ENCODE peak calls at places on chromosome X, in six cellular contexts. W, D, K, X, V and L are unnamed samples. For H3K27me3, the result is how much of the 10 kb centered on the place peaks cover.

GRCh38 chrX:11666180-11666579 is 460 bp upstream of the ARHGAP6 start:
- DNase-seq in W (peak), D (no peak), K (peak), X (peak), V (no peak), L (peak)

GRCh38 chrX:136268051-136269048 is 17.1 kb upstream of the MAP7D3 start:
- DNase-seq in W (peak), D (no peak), K (peak), X (peak), V (peak), L (peak)

GRCh38 chrX:97637289-97637688 is 753.6 kb downstream of the RPA4 start:
- DNase-seq in W (no peak), D (no peak), K (no peak), X (no peak), V (no peak), L (no peak)

GRCh38 chrX:47242321-47242720 is 9.5 kb downstream of the USP11 start:
- DNase-seq in W (no peak), D (no peak), K (no peak), X (no peak), V (no peak), L (no peak)

GRCh38 chrX:154378059-154378798 is 866 bp upstream of the EMD start:
- DNase-seq in W (peak), D (no peak), K (no peak), X (peak), V (no peak), L (no peak)

GRCh38 chrX:54358424-54359211 is 772 bp upstream of the WNK3 start:
- DNase-seq in W (peak), D (peak), K (peak), X (peak), V (no peak), L (peak)

GRCh38 chrX:21725498-21725897 is 32.4 kb downstream of the SMPX start:
- DNase-seq in W (no peak), D (peak), K (peak), X (no peak), V (peak), L (peak)

GRCh38 chrX:130060122-130061069 is 49.9 kb downstream of the ELF4 start:
- DNase-seq in W (peak), D (peak), K (peak), X (peak), V (peak), L (peak)

GRCh38 chrX:150202641-150203248 is 160.4 kb upstream of the MAMLD1 start:
- DNase-seq in W (peak), D (peak), K (no peak), X (no peak), V (no peak), L (peak)

GRCh38 chrX:70525733-70526132 is 81.1 kb downstream of the DLG3 start:
- DNase-seq in W (no peak), D (no peak), K (no peak), X (no peak), V (no peak), L (no peak)

GRCh38 chrX:106780664-106781377 is 21.7 kb upstream of the TBC1D8B start:
- DNase-seq in W (no peak), D (no peak), K (peak), X (no peak), V (no peak), L (no peak)

GRCh38 chrX:131572372-131573014 is 28.6 kb downstream of the OR13H1 start:
- DNase-seq in W (no peak), D (no peak), K (no peak), X (no peak), V (peak), L (peak)

GRCh38 chrX:129701624-129702069 is 37.1 kb upstream of the XPNPEP2 start:
- DNase-seq in W (no peak), D (no peak), K (no peak), X (no peak), V (no peak), L (peak)

GRCh38 chrX:358651-359143 is 28.0 kb downstream of the PPP2R3B start:
- DNase-seq in W (no peak), D (no peak), K (no peak), X (no peak), V (no peak), L (no peak)

GRCh38 chrX:125444659-125445058 is 125.0 kb downstream of the TEX13C start:
- DNase-seq in W (no peak), D (no peak), K (no peak), X (peak), V (no peak), L (no peak)

GRCh38 chrX:23844502-23845138 is 61.6 kb downstream of the SAT1 start:
- DNase-seq in W (no peak), D (no peak), K (no peak), X (no peak), V (no peak), L (peak)

GRCh38 chrX:1306909-1307625 is 29.5 kb upstream of the IL3RA start:
- DNase-seq in W (no peak), D (no peak), K (peak), X (no peak), V (no peak), L (no peak)

GRCh38 chrX:47578692-47579091 is 3.5 kb upstream of the TIMP1 start:
- DNase-seq in W (no peak), D (no peak), K (no peak), X (no peak), V (no peak), L (no peak)

GRCh38 chrX:96372313-96373046 is 312.2 kb upstream of the DIAPH2 start:
- DNase-seq in W (peak), D (peak), K (peak), X (peak), V (peak), L (peak)

GRCh38 chrX:31371956-31372355 is 300.1 kb upstream of the FTHL17 start:
- DNase-seq in W (no peak), D (no peak), K (no peak), X (no peak), V (no peak), L (no peak)

GRCh38 chrX:129780441-129781105 is 824 bp downstream of the SASH3 start:
- DNase-seq in W (no peak), D (no peak), K (no peak), X (no peak), V (no peak), L (no peak)

GRCh38 chrX:24204331-24204730 is 54.8 kb downstream of the ZFX start:
- DNase-seq in W (peak), D (peak), K (no peak), X (no peak), V (no peak), L (peak)

GRCh38 chrX:46941341-46941740 is 29.1 kb downstream of the JADE3 start:
- DNase-seq in W (no peak), D (no peak), K (no peak), X (no peak), V (no peak), L (peak)

GRCh38 chrX:7085879-7086278 is 61.6 kb upstream of the STS start:
- DNase-seq in W (no peak), D (no peak), K (no peak), X (no peak), V (no peak), L (no peak)

GRCh38 chrX:110167952-110168451 is 149.9 kb downstream of the AMMECR1 start:
- DNase-seq in W (peak), D (peak), K (peak), X (peak), V (no peak), L (peak)

GRCh38 chrX:129650183-129650689 is 4.5 kb downstream of the APLN start:
- DNase-seq in W (no peak), D (no peak), K (no peak), X (no peak), V (no peak), L (no peak)

GRCh38 chrX:12443534-12444098 is 305.3 kb downstream of the FRMPD4 start:
- DNase-seq in W (no peak), D (no peak), K (no peak), X (no peak), V (no peak), L (no peak)

GRCh38 chrX:96438803-96439202 is 245.8 kb upstream of the DIAPH2 start:
- DNase-seq in W (peak), D (no peak), K (no peak), X (no peak), V (no peak), L (no peak)

GRCh38 chrX:727738-728621 is 97.4 kb downstream of the SHOX start:
- DNase-seq in W (no peak), D (no peak), K (peak), X (peak), V (peak), L (no peak)

GRCh38 chrX:139094671-139095592 is 383.4 kb upstream of the FGF13 start:
- DNase-seq in W (no peak), D (peak), K (no peak), X (no peak), V (no peak), L (peak)

GRCh38 chrX:68498508-68499379 is at the start of gene YIPF6:
- DNase-seq in W (peak), D (peak), K (peak), X (peak), V (peak), L (peak)

GRCh38 chrX:155767101-155767878 is 113.9 kb upstream of the VAMP7 start:
- DNase-seq in W (peak), D (peak), K (peak), X (peak), V (peak), L (peak)

GRCh38 chrX:132758778-132759177 is 199.7 kb downstream of the HS6ST2 start:
- DNase-seq in W (no peak), D (no peak), K (no peak), X (peak), V (no peak), L (no peak)

GRCh38 chrX:154325541-154325940 is 29.9 kb downstream of the TKTL1 start:
- DNase-seq in W (peak), D (no peak), K (no peak), X (no peak), V (no peak), L (peak)

GRCh38 chrX:11890843-11891514 is 132.9 kb downstream of the MSL3 start:
- DNase-seq in W (no peak), D (no peak), K (no peak), X (no peak), V (no peak), L (no peak)

GRCh38 chrX:12245650-12246645 is 107.7 kb downstream of the FRMPD4 start:
- DNase-seq in W (peak), D (peak), K (no peak), X (no peak), V (no peak), L (peak)

GRCh38 chrX:2504706-2505332 is 4.0 kb upstream of the DHRSX start:
- DNase-seq in W (no peak), D (no peak), K (no peak), X (no peak), V (no peak), L (no peak)

GRCh38 chrX:27890611-27891010 is 82.8 kb downstream of the MAGEB10 start:
- DNase-seq in W (peak), D (peak), K (no peak), X (no peak), V (peak), L (peak)

GRCh38 chrX:37818031-37818430 is 29.3 kb downstream of the DYNLT3 start:
- DNase-seq in W (no peak), D (no peak), K (no peak), X (no peak), V (no peak), L (no peak)
- H3K9ac ChIP-seq in W (no peak), D (no peak), K (no peak), X (no peak), V (no peak), L (no peak)

DNA sequence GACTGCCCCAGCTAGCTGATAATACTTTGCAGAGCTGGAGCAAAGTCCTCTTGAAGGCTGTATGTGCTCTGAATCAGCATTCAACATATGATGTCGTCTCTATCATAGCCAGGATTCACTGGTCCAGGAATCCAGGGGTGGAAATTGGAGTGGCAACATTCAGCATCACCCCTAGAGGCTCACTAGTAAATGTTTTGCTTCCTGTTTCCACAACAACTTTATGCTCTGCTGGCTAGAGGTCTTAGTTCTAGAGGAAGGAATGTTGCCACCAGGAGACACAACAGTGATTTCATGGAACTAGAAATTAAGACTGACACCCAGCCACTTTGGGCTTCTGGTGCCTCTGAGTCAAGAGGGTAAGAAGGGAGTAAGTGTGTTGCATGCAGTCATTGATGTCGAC is 11.3 kb downstream of the MAGEA1 start:
- DNase-seq in W (no peak), D (no peak), K (no peak), X (no peak), V (no peak), L (no peak)
- H3K27me3 ChIP-seq in W (half or more), D (under half), K (under half), X (under half), V (under half), L (under half)

DNA sequence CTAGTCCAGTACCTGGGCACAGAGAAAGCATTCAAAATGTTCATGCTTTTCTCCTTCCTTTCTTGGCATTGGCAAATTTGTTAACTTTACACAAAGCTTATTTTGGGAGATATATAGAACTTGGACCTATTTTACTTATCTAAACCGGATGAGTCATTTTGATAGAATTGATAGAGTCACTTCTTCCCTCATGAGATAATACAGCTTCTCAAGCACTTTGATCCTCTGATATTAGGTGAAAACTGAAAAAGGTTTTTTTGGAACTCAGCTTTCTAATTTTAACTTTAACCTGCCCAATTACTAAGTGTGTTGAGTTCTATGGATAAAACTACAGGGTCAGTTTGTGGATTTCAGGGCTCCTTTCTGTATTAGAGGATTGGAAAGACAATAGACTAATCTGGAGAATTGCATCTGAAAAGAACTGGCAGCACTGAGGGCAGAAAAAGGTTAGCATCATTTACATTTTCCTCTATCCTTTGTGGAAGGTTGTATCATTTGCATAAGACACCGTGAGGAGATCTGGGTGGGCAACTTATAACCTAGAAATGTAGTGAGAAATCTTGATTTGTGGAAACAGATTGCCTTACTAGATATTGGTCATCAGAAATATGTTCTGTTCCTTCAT is 2.4 kb downstream of the WDR44 start:
- DNase-seq in W (no peak), D (no peak), K (no peak), X (no peak), V (no peak), L (no peak)
- H3K9ac ChIP-seq in W (no peak), D (peak), K (no peak), X (peak), V (no peak), L (no peak)

GRCh38 chrX:17788956-17789562 is 51.8 kb downstream of the SCML1 start:
- DNase-seq in W (no peak), D (peak), K (no peak), X (no peak), V (no peak), L (no peak)
- H3K27me3 ChIP-seq in W (under half), D (under half), K (under half), X (under half), V (under half), L (under half)

GRCh38 chrX:16138108-16138427 is 14.7 kb downstream of the GRPR start:
- DNase-seq in W (no peak), D (no peak), K (peak), X (peak), V (peak), L (no peak)

GRCh38 chrX:16137416-16138107 is 14.2 kb downstream of the GRPR start:
- DNase-seq in W (no peak), D (no peak), K (no peak), X (no peak), V (no peak), L (no peak)

GRCh38 chrX:16140448-16140847 is 17.1 kb downstream of the GRPR start:
- DNase-seq in W (no peak), D (no peak), K (no peak), X (no peak), V (no peak), L (no peak)

GRCh38 chrX:16143968-16144367 is 20.6 kb downstream of the GRPR start:
- DNase-seq in W (no peak), D (no peak), K (no peak), X (no peak), V (no peak), L (peak)

GRCh38 chrX:16140983-16141382 is 17.6 kb downstream of the GRPR start:
- DNase-seq in W (no peak), D (no peak), K (no peak), X (no peak), V (no peak), L (no peak)
- H3K9ac ChIP-seq in W (no peak), D (no peak), K (no peak), X (no peak), V (no peak), L (no peak)

DNA sequence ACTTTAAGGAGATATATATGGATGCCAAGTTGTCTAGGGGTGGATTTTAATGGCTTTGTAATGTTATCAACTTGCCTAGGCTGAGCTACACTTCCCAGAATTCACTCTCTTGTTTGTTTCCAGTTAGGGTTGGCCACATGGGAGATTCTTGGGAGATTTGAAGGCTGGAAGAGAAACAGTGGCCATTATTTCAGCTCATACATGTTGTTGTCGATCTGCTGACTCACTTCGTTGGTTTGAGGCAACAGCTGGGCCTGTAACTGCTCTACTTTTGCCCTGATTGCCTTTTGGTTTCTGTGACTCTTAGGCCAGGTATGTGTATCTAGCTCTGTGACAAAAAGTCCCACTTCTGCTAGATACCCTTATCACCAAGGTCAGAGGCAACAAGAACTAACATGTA is 11.6 kb upstream of the SRPX start:
- DNase-seq in W (peak), D (peak), K (no peak), X (no peak), V (no peak), L (peak)
- H3K27me3 ChIP-seq in W (under half), D (under half), K (under half), X (under half), V (under half), L (under half)

DNA sequence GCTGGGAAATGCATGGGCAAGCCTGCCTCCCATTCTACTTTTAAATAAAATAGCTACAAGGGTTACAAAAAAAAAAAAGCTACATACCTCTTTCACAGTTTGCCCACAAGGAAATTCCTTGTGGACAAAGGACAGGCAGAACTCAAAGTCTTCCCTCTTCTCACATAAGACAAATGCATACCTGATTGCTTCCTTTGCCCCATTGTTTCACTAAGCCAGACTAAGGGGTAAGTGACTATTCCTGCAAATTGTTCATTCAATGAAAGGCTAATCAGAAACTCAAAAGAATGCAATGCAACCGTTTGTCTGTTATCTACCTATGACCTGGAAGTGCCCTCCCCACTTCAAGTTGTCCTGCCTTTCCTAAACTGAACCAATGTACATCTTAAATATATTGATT is 780.6 kb downstream of the FAM133A start:
- DNase-seq in W (no peak), D (no peak), K (peak), X (no peak), V (no peak), L (no peak)
- H3K9ac ChIP-seq in W (no peak), D (no peak), K (no peak), X (no peak), V (no peak), L (no peak)

GRCh38 chrX:39677987-39678840 is 419.5 kb downstream of the BCOR start:
- DNase-seq in W (no peak), D (no peak), K (peak), X (no peak), V (no peak), L (peak)

GRCh38 chrX:39677585-39677984 is 420.2 kb downstream of the BCOR start:
- DNase-seq in W (no peak), D (no peak), K (no peak), X (no peak), V (no peak), L (no peak)

GRCh38 chrX:39676434-39676833 is 421.3 kb downstream of the BCOR start:
- DNase-seq in W (no peak), D (peak), K (no peak), X (no peak), V (no peak), L (no peak)

GRCh38 chrX:39674771-39675553 is 422.8 kb downstream of the BCOR start:
- DNase-seq in W (no peak), D (no peak), K (no peak), X (no peak), V (no peak), L (no peak)

DNA sequence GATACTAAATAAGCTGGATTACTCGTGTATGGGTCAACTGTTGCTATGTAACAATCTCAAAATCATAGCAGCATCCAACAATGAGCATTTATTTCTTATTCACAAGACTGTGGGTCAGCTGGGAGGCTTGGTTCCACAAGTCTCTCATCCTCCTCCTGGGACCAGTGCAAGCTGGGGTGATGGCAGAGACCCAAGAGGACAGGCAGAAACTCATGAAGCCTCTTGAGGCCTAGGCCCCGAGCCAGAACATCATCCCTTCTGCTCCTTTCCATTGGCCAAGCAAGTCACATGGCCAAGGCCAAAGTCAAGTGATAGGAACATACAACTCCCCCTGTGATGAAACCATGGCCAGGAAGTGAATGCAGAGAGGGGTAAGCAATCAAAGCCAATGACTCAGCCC is 422.1 kb downstream of the BCOR start:
- DNase-seq in W (no peak), D (peak), K (no peak), X (no peak), V (no peak), L (no peak)
- H3K27me3 ChIP-seq in W (under half), D (under half), K (under half), X (under half), V (under half), L (under half)